ENCODE peak calls at places on chromosomes 2 and 18, in eight cellular contexts. E is HAP-1; J is CD4-positive, alpha-beta memory T cell; G is GM23248; Z is IMR-90; S is ovary; P is uterus; K is naive thymus-derived CD4-positive, alpha-beta T cell. D is an unnamed sample. For H3K27me3, H3K9me3 and H3K4me1, the result is how much of the 10 kb centered on the place peaks cover.

GRCh38 chr2:231069379-231070054 is 12.8 kb downstream of the PSMD1 start:
- DNase-seq in E (no peak), J (no peak), G (peak), Z (peak), S (no peak), P (no peak), K (no peak), D (no peak)

GRCh38 chr2:231001921-231002320 is 6.0 kb downstream of the SPATA3 start:
- DNase-seq in E (no peak), J (no peak), G (peak), Z (no peak), S (no peak), P (no peak), K (no peak), D (no peak)

GRCh38 chr18:6929370-6930102 is 188.1 kb downstream of the LAMA1 start:
- DNase-seq in E (no peak), J (no peak), G (no peak), Z (no peak), S (no peak), P (no peak), K (no peak), D (peak)

GRCh38 chr2:37417321-37417720 is 72.9 kb downstream of the QPCT start:
- DNase-seq in E (no peak), J (no peak), G (peak), Z (peak), S (no peak), P (no peak), K (no peak), D (no peak)

GRCh38 chr2:234873828-234874173 is 78.0 kb upstream of the SH3BP4 start:
- DNase-seq in E (no peak), J (no peak), G (peak), Z (peak), S (no peak), P (peak), K (no peak), D (no peak)

GRCh38 chr2:30567317-30567716 is 120.3 kb downstream of the LCLAT1 start:
- DNase-seq in E (no peak), J (no peak), G (no peak), Z (no peak), S (no peak), P (no peak), K (no peak), D (no peak)

GRCh38 chr2:239601201-239601851 is 200.5 kb upstream of the HDAC4 start:
- DNase-seq in E (no peak), J (no peak), G (no peak), Z (no peak), S (no peak), P (peak), K (no peak), D (peak)

GRCh38 chr18:48274301-48274700 is 134.9 kb downstream of the ZBTB7C start:
- DNase-seq in E (no peak), J (no peak), G (no peak), Z (no peak), S (no peak), P (no peak), K (no peak), D (no peak)

GRCh38 chr2:158894078-158894477 is 74.4 kb upstream of the TANC1 start:
- DNase-seq in E (peak), J (no peak), G (peak), Z (peak), S (no peak), P (no peak), K (no peak), D (no peak)

GRCh38 chr2:152942940-152943440 is 224.6 kb downstream of the ARL6IP6 start:
- DNase-seq in E (no peak), J (no peak), G (no peak), Z (no peak), S (no peak), P (no peak), K (no peak), D (no peak)

GRCh38 chr2:237482485-237482884 is 4.6 kb upstream of the MLPH start:
- DNase-seq in E (no peak), J (no peak), G (peak), Z (no peak), S (peak), P (peak), K (no peak), D (peak)
- H3K27me3 ChIP-seq in E (under half), J (under half), G (under half), Z (under half), S (under half), P (under half), K (under half), D (under half)

DNA sequence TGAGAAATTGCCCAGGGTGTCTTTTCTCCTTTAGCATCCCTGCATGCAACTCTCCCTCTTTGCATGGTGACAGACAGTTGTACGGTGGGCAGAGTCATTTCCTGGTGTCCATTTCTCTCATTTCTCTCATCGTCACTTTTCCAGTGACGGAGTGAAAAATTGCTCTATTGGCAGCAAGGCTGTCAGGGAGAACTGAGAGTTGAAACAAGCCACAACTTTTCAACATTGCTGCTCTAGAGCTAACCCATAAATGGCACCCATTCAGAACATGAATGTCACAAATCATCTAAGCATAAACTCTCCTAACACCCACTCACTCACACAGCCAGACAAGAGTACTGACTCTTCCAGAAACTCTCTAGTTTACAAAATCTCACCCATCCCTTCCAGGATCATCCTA is 55.7 kb downstream of the ZC3H8 start:
- DNase-seq in E (no peak), J (no peak), G (peak), Z (no peak), S (no peak), P (no peak), K (no peak), D (no peak)
- H3K9me3 ChIP-seq in E (under half), J (under half), G (under half), Z (under half), S (under half), P (under half), K (under half), D (under half)

DNA sequence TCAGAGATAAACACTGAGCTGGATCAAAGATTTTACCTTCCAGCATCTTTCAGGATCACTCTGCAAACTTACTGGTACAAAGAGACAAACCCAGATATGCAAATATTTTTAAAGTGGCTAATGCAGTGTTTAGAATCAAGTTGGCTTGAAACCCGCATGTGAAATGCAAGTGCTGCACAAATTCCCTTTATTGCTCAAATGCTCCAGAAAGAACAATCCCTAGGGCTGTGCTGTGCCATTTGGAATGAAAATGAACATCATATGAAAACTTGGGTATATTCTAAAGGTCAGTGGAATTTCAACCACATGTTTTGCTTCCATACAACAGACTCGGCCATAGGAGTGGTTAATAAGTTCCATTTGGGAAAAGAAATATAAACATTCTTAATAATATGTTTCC is 139.1 kb downstream of the VWC2L start:
- DNase-seq in E (no peak), J (no peak), G (no peak), Z (peak), S (no peak), P (no peak), K (no peak), D (no peak)
- H3K4me1 ChIP-seq in E (under half), J (under half), G (under half), Z (under half), S (under half), P (under half), K (under half), D (under half)

DNA sequence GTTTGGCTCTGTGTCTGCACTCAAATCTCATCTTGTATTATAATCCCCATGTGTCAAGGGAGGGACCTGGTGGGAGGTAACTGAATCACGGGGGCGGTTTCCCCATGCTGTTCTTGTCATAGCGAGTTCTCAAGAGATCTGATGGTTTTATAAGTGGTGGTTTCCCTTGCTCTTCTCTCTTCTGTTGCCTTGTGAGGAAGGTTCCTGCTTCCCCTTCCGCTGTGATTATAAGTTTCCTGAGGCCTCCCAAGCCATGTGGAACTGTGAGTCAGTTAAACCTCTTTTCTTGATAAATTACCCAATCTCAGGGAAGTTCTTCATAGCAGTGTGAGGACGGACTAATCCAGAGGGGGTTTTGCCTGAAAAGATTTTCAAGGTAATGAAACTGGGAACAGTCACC is 245.4 kb downstream of the GALR1 start:
- DNase-seq in E (no peak), J (no peak), G (no peak), Z (no peak), S (no peak), P (no peak), K (no peak), D (no peak)
- H3K27me3 ChIP-seq in E (under half), J (under half), G (under half), Z (under half), S (under half), P (under half), K (under half), D (under half)

DNA sequence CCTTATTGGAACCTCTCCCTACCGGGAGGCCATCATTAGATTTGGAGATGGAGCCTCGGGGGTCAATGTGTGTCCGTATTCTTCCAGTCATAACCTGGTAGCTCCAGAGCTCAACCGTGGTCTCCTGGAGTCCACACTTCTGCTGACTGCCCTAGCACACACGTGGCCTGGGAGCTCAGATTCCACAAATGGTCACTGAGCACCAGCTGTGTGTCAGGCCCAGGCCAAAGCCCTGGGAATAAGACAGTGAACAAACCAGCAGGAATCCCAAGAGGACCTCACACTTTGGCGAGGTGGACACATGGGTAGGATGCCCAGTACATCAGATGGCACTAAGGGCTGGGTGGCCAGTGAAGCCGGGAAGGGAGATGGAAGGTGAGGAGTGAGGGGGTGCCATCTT is 15.5 kb downstream of the GYPC start:
- DNase-seq in E (no peak), J (no peak), G (no peak), Z (no peak), S (no peak), P (no peak), K (no peak), D (no peak)
- H3K9me3 ChIP-seq in E (under half), J (under half), G (under half), Z (under half), S (under half), P (under half), K (under half), D (under half)

GRCh38 chr18:74395006-74395405 is 62.1 kb downstream of the DIPK1C start:
- DNase-seq in E (no peak), J (no peak), G (no peak), Z (no peak), S (no peak), P (no peak), K (no peak), D (no peak)
- H3K4me1 ChIP-seq in E (under half), J (under half), G (under half), Z (under half), S (under half), P (under half), K (under half), D (under half)

GRCh38 chr2:86342488-86342887 is 5.1 kb upstream of the REEP1 start:
- DNase-seq in E (no peak), J (no peak), G (no peak), Z (no peak), S (no peak), P (no peak), K (no peak), D (no peak)
- H3K27me3 ChIP-seq in E (under half), J (under half), G (under half), Z (under half), S (under half), P (under half), K (under half), D (under half)

GRCh38 chr2:189937691-189938090 is 124.8 kb downstream of the MSTN start:
- DNase-seq in E (no peak), J (no peak), G (no peak), Z (peak), S (no peak), P (no peak), K (no peak), D (no peak)

GRCh38 chr2:189943009-189943408 is 119.5 kb downstream of the MSTN start:
- DNase-seq in E (no peak), J (no peak), G (no peak), Z (no peak), S (no peak), P (no peak), K (no peak), D (no peak)

DNA sequence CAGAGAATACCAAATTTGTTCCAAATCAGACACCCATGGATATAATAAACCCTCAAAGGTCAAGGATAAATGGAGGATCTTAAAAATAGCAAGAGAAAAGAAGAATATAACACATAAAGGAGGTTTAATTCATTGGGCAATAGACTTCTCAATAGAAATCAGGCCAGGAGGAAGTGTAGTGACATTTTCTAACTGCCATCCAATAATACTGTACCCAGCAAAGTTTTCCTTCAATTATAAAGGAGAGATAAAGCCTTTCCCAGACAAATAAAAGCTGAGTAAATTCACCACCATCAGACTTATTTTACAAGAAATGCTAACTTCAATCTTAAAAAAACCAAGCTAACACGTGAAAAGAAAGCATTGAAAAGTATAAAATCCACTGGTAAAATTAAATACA is 121.6 kb downstream of the MSTN start:
- DNase-seq in E (no peak), J (no peak), G (no peak), Z (no peak), S (no peak), P (no peak), K (no peak), D (no peak)
- H3K9me3 ChIP-seq in E (under half), J (under half), G (under half), Z (under half), S (under half), P (under half), K (under half), D (under half)

GRCh38 chr2:26123426-26123825 is 49.5 kb upstream of the GAREM2 start:
- DNase-seq in E (no peak), J (no peak), G (no peak), Z (no peak), S (no peak), P (no peak), K (no peak), D (no peak)

GRCh38 chr2:26119521-26119920 is 53.4 kb upstream of the GAREM2 start:
- DNase-seq in E (no peak), J (no peak), G (no peak), Z (no peak), S (no peak), P (no peak), K (no peak), D (no peak)

GRCh38 chr2:26128176-26128575 is 44.7 kb upstream of the GAREM2 start:
- DNase-seq in E (no peak), J (no peak), G (no peak), Z (no peak), S (no peak), P (no peak), K (no peak), D (no peak)

GRCh38 chr2:26126091-26126490 is 46.8 kb upstream of the GAREM2 start:
- DNase-seq in E (no peak), J (no peak), G (no peak), Z (no peak), S (no peak), P (no peak), K (no peak), D (no peak)

GRCh38 chr2:26122633-26123032 is 50.3 kb upstream of the GAREM2 start:
- DNase-seq in E (no peak), J (no peak), G (no peak), Z (no peak), S (no peak), P (no peak), K (no peak), D (no peak)
- H3K4me1 ChIP-seq in E (under half), J (under half), G (under half), Z (under half), S (under half), P (under half), K (under half), D (under half)

GRCh38 chr2:175400975-175401374 is 219.5 kb upstream of the ATP5MC3 start:
- DNase-seq in E (no peak), J (no peak), G (no peak), Z (no peak), S (no peak), P (no peak), K (no peak), D (no peak)

GRCh38 chr2:175401956-175402469 is 220.5 kb upstream of the ATP5MC3 start:
- DNase-seq in E (no peak), J (no peak), G (no peak), Z (no peak), S (no peak), P (no peak), K (no peak), D (no peak)

GRCh38 chr2:175403599-175404221 is 222.2 kb upstream of the ATP5MC3 start:
- DNase-seq in E (no peak), J (no peak), G (no peak), Z (no peak), S (no peak), P (no peak), K (no peak), D (no peak)

GRCh38 chr2:175404839-175405238 is 223.3 kb upstream of the ATP5MC3 start:
- DNase-seq in E (no peak), J (no peak), G (no peak), Z (no peak), S (no peak), P (no peak), K (no peak), D (no peak)

GRCh38 chr2:175402591-175402990 is 221.1 kb upstream of the ATP5MC3 start:
- DNase-seq in E (no peak), J (no peak), G (no peak), Z (no peak), S (no peak), P (no peak), K (no peak), D (no peak)
- H3K27me3 ChIP-seq in E (under half), J (under half), G (under half), Z (under half), S (under half), P (under half), K (under half), D (under half)